ENCODE peak calls at places on chromosomes 6 and 20, in ten cellular contexts. Z, V, E, W, F, D, L, B, P and G are unnamed samples.

GRCh38 chr20:12925214-12925755 is 83.5 kb upstream of the SPTLC3 start:
- DNase-seq in Z (peak), V (peak), E (peak), W (peak), F (peak), D (peak), L (peak), B (peak), P (peak), G (peak)

GRCh38 chr20:15069355-15069754 is 731.9 kb upstream of the FLRT3 start:
- DNase-seq in Z (no peak), V (no peak), E (no peak), W (no peak), F (no peak), D (no peak), L (no peak), B (no peak), P (no peak), G (no peak)

GRCh38 chr6:167760979-167761793 is 65.5 kb upstream of the AFDN start:
- DNase-seq in Z (no peak), V (peak), E (no peak), W (peak), F (peak), D (no peak), L (peak), B (no peak), P (no peak), G (no peak)

GRCh38 chr6:20746024-20746423 is 211.8 kb downstream of the CDKAL1 start:
- DNase-seq in Z (no peak), V (no peak), E (no peak), W (no peak), F (no peak), D (no peak), L (no peak), B (no peak), P (peak), G (no peak)

GRCh38 chr20:59004763-59005522 is 2.1 kb downstream of the CTSZ start:
- DNase-seq in Z (no peak), V (no peak), E (peak), W (no peak), F (no peak), D (peak), L (no peak), B (no peak), P (no peak), G (peak)

GRCh38 chr20:56572178-56572577 is 39.1 kb downstream of the FAM209B start:
- DNase-seq in Z (no peak), V (peak), E (no peak), W (no peak), F (no peak), D (no peak), L (no peak), B (no peak), P (no peak), G (no peak)

GRCh38 chr6:52840763-52841585 is at the start of gene GSTA5:
- DNase-seq in Z (no peak), V (no peak), E (no peak), W (no peak), F (no peak), D (no peak), L (no peak), B (no peak), P (no peak), G (no peak)

GRCh38 chr20:43744121-43744520 is 17.3 kb upstream of the GTSF1L start:
- DNase-seq in Z (no peak), V (no peak), E (no peak), W (peak), F (no peak), D (peak), L (no peak), B (no peak), P (no peak), G (no peak)

GRCh38 chr6:31765910-31766794 is 3.7 kb downstream of the SAPCD1 start:
- DNase-seq in Z (peak), V (no peak), E (no peak), W (no peak), F (no peak), D (no peak), L (no peak), B (no peak), P (no peak), G (no peak)

GRCh38 chr6:113490356-113490755 is 366.8 kb upstream of the MARCKS start:
- DNase-seq in Z (no peak), V (no peak), E (no peak), W (no peak), F (no peak), D (no peak), L (no peak), B (no peak), P (no peak), G (no peak)

GRCh38 chr6:113489946-113490345 is 367.2 kb upstream of the MARCKS start:
- DNase-seq in Z (no peak), V (no peak), E (no peak), W (peak), F (no peak), D (no peak), L (no peak), B (no peak), P (no peak), G (no peak)

GRCh38 chr6:113486172-113486571 is 371.0 kb upstream of the MARCKS start:
- DNase-seq in Z (no peak), V (no peak), E (no peak), W (no peak), F (no peak), D (peak), L (no peak), B (no peak), P (no peak), G (no peak)

GRCh38 chr6:113488061-113488460 is 369.1 kb upstream of the MARCKS start:
- DNase-seq in Z (no peak), V (peak), E (no peak), W (peak), F (no peak), D (peak), L (no peak), B (no peak), P (no peak), G (no peak)

DNA sequence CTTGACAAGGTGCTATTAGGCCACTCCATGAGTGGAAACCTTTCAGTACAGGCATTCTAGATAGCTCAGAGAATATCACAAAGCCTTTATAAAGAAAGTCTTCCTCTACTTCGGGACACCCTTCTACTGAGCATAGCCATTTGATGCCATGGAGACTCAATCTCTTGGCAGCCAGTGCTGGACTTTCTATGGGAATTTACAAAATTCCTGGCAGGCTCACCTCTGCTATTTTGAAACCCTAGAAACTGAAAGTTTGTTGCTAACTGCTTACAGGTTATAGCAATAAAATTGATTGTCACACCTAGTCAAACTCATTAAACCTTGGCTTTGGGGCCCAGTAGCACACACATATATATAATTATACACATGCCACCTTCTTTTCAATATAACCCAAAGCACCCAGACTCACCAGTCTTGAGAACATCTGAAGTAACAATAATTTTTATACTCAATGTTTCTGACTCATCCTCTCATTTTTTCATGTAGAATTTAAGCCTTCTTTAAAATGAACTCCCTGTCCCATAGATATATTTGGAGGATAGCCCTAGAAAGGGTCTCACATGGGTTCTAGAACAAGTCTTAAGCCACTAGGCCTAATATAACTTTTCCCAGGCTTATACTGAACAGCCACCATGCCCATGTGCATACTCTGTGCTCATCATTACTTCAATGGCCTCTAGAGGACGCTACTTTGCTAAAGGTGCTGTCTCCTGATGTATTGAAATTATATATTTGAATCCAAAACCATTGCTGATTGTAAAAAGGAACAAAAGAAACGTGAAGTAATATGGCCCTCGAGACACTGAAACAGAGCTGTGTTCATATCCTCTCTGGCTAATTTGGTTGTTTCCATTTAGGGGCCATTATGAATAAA is 368.1 kb upstream of the MARCKS start:
- DNase-seq in Z (no peak), V (no peak), E (no peak), W (peak), F (no peak), D (no peak), L (no peak), B (no peak), P (no peak), G (no peak)
- TF ChIP-seq CTCF in Z (peak), V (peak), E (peak), W (no peak), F (peak), D (peak), L (no peak), B (no peak), P (no peak), G (no peak)

GRCh38 chr20:61486198-61486597 is 234.1 kb downstream of the CDH4 start:
- DNase-seq in Z (no peak), V (no peak), E (no peak), W (no peak), F (no peak), D (no peak), L (no peak), B (no peak), P (no peak), G (no peak)

GRCh38 chr20:61483336-61484067 is 231.4 kb downstream of the CDH4 start:
- DNase-seq in Z (no peak), V (no peak), E (no peak), W (no peak), F (no peak), D (no peak), L (no peak), B (no peak), P (no peak), G (no peak)

GRCh38 chr20:61480158-61480825 is 228.2 kb downstream of the CDH4 start:
- DNase-seq in Z (peak), V (no peak), E (no peak), W (no peak), F (no peak), D (no peak), L (no peak), B (no peak), P (no peak), G (no peak)

GRCh38 chr20:61482425-61482887 is 230.4 kb downstream of the CDH4 start:
- DNase-seq in Z (no peak), V (no peak), E (peak), W (no peak), F (no peak), D (no peak), L (no peak), B (no peak), P (peak), G (no peak)

GRCh38 chr20:61482901-61483300 is 230.8 kb downstream of the CDH4 start:
- DNase-seq in Z (no peak), V (no peak), E (no peak), W (no peak), F (no peak), D (no peak), L (no peak), B (no peak), P (no peak), G (no peak)
- TF ChIP-seq CTCF in Z (no peak), V (no peak), E (no peak), W (no peak), F (no peak), D (no peak), L (no peak), B (no peak), P (no peak), G (no peak)

GRCh38 chr6:63661769-63662168 is 26.2 kb downstream of the PHF3 start:
- DNase-seq in Z (no peak), V (no peak), E (no peak), W (no peak), F (no peak), D (no peak), L (no peak), B (no peak), P (no peak), G (no peak)

GRCh38 chr6:63663882-63664281 is 28.3 kb downstream of the PHF3 start:
- DNase-seq in Z (no peak), V (no peak), E (peak), W (no peak), F (no peak), D (no peak), L (no peak), B (no peak), P (no peak), G (no peak)

GRCh38 chr6:63660737-63661136 is 25.1 kb downstream of the PHF3 start:
- DNase-seq in Z (no peak), V (no peak), E (no peak), W (no peak), F (no peak), D (no peak), L (no peak), B (no peak), P (no peak), G (no peak)

GRCh38 chr6:63663147-63663877 is 27.7 kb downstream of the PHF3 start:
- DNase-seq in Z (no peak), V (peak), E (no peak), W (peak), F (peak), D (no peak), L (no peak), B (no peak), P (peak), G (no peak)
- TF ChIP-seq CTCF in Z (no peak), V (no peak), E (no peak), W (no peak), F (no peak), D (no peak), L (no peak), B (no peak), P (no peak), G (no peak)

GRCh38 chr6:54474898-54475297 is 166.7 kb downstream of the TINAG start:
- DNase-seq in Z (no peak), V (no peak), E (no peak), W (no peak), F (no peak), D (no peak), L (no peak), B (no peak), P (no peak), G (no peak)
- TF ChIP-seq CTCF in Z (no peak), V (no peak), E (no peak), W (no peak), F (no peak), D (no peak), L (no peak), B (no peak), P (no peak), G (no peak)

GRCh38 chr6:126176266-126176665 is 163.6 kb upstream of the CENPW start:
- DNase-seq in Z (no peak), V (peak), E (no peak), W (peak), F (peak), D (peak), L (no peak), B (no peak), P (no peak), G (no peak)
- TF ChIP-seq CTCF in Z (no peak), V (peak), E (peak), W (peak), F (peak), D (peak), L (no peak), B (peak), P (no peak), G (peak)

GRCh38 chr20:60222497-60222896 is 264.3 kb downstream of the CDH26 start:
- DNase-seq in Z (no peak), V (no peak), E (no peak), W (no peak), F (no peak), D (no peak), L (no peak), B (peak), P (no peak), G (no peak)

GRCh38 chr20:60221593-60221992 is 263.4 kb downstream of the CDH26 start:
- DNase-seq in Z (no peak), V (no peak), E (no peak), W (no peak), F (no peak), D (no peak), L (no peak), B (no peak), P (no peak), G (no peak)

GRCh38 chr20:60228255-60228654 is 270.0 kb downstream of the CDH26 start:
- DNase-seq in Z (no peak), V (no peak), E (no peak), W (no peak), F (no peak), D (peak), L (no peak), B (no peak), P (no peak), G (no peak)

GRCh38 chr20:60223174-60223573 is 265.0 kb downstream of the CDH26 start:
- DNase-seq in Z (no peak), V (no peak), E (no peak), W (no peak), F (no peak), D (no peak), L (no peak), B (no peak), P (no peak), G (no peak)

GRCh38 chr20:60224914-60225313 is 266.7 kb downstream of the CDH26 start:
- DNase-seq in Z (peak), V (no peak), E (peak), W (peak), F (no peak), D (peak), L (no peak), B (no peak), P (no peak), G (peak)
- TF ChIP-seq CTCF in Z (peak), V (peak), E (peak), W (peak), F (peak), D (peak), L (no peak), B (peak), P (peak), G (peak)

GRCh38 chr6:96394727-96395126 is 126.9 kb upstream of the UFL1 start:
- DNase-seq in Z (no peak), V (no peak), E (no peak), W (no peak), F (no peak), D (peak), L (no peak), B (no peak), P (no peak), G (no peak)
- TF ChIP-seq CTCF in Z (no peak), V (no peak), E (peak), W (no peak), F (peak), D (peak), L (no peak), B (peak), P (no peak), G (peak)

DNA sequence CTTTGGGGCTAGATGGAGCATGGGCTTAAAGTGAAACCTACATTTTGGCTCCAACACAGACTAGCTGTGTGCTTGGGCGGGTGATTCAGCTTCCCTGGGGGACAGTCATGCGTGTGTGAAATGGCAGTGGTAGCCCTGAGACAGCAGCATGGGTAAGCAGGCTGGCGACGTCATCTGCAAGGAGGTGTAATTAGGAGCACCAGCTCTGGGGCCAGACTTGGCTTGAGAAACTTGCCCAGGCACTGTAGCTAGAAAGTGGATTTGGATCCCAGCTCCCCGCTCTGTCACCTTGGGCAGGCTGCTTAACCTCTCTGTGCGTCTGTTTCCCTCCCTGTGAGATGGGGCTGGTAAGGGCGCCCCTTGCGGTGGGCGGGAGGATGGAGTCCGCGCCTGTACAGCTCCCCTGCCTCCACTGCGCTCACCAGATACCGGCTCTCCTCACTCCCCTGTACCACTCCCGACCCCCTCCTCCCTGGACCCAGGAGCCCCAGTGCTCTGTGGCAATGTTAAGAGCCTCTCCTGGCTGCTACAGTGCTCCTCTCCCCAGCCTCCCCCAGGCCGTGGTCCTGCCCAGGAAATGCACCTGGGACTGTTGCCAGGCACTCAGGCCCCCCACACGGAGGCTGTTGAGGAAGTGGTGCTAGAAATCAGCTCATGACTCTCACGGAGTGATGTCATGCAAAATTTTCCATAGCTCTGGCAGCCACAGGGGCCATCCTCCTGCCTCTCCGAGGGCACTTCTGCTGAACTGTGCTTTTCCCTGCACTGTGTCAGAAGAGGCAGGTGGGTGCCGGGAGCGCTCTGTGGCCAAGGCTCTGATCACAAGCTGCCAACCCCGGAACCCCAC is 44.6 kb downstream of the SYNJ2 start:
- DNase-seq in Z (peak), V (peak), E (peak), W (peak), F (peak), D (peak), L (peak), B (no peak), P (peak), G (no peak)
- TF ChIP-seq CTCF in Z (peak), V (peak), E (peak), W (peak), F (peak), D (peak), L (no peak), B (peak), P (no peak), G (no peak)

GRCh38 chr6:14720411-14721102 is 525.3 kb upstream of the JARID2 start:
- DNase-seq in Z (no peak), V (peak), E (no peak), W (no peak), F (no peak), D (peak), L (no peak), B (no peak), P (no peak), G (no peak)
- TF ChIP-seq CTCF in Z (no peak), V (no peak), E (peak), W (no peak), F (no peak), D (no peak), L (no peak), B (no peak), P (no peak), G (no peak)

GRCh38 chr20:49936153-49937022 is at the start of gene RNF114:
- DNase-seq in Z (peak), V (peak), E (peak), W (peak), F (peak), D (peak), L (peak), B (peak), P (peak), G (peak)
- TF ChIP-seq CTCF in Z (no peak), V (no peak), E (no peak), W (no peak), F (no peak), D (no peak), L (no peak), B (no peak), P (no peak), G (no peak)